ENCODE peak calls at places on chromosomes 1 and 21, in four cellular contexts. Z is progenitor cell of endocrine pancreas; X is stimulated activated CD8-positive, alpha-beta memory T cell treated with anti-CD3 and anti-CD28 coated beads, Interleukin-15, amount 100 ng/mL, for 1 hour; E is pancreas. H is an unnamed sample.

GRCh38 chr1:9448132-9449105 is 90.8 kb upstream of the SLC25A33 start:
- DNase-seq in Z (no peak), X (no peak), E (no peak), H (no peak)

GRCh38 chr1:52633291-52633754 is 355 bp downstream of the SHISAL2A start:
- DNase-seq in Z (peak; percentile 14), X (no peak), E (no peak), H (no peak)

GRCh38 chr1:100377590-100378361 is 25.5 kb downstream of the CDC14A start:
- DNase-seq in Z (no peak), X (no peak), E (no peak), H (no peak)

GRCh38 chr1:226560243-226560642 is 11.7 kb downstream of the STUM start:
- DNase-seq in Z (no peak), X (no peak), E (no peak), H (no peak)

GRCh38 chr1:30778156-30778978 is 20.8 kb upstream of the LAPTM5 start:
- DNase-seq in Z (no peak), X (no peak), E (no peak), H (peak; percentile 94)

GRCh38 chr1:210883821-210884220 is 250.1 kb downstream of the KCNH1 start:
- DNase-seq in Z (no peak), X (no peak), E (no peak), H (peak; percentile 90)

GRCh38 chr1:114854693-114855320 is at the start of gene SYCP1:
- DNase-seq in Z (no peak), X (no peak), E (no peak), H (no peak)

GRCh38 chr1:119448112-119448511 is 33.2 kb downstream of the HSD3B2 start:
- DNase-seq in Z (no peak), X (no peak), E (no peak), H (peak; percentile 7)

GRCh38 chr1:94119796-94120590 is 955 bp downstream of the ABCA4 start:
- DNase-seq in Z (no peak), X (no peak), E (no peak), H (no peak)

GRCh38 chr1:62058951-62059350 is 135.7 kb upstream of the L1TD1 start:
- DNase-seq in Z (no peak), X (no peak), E (no peak), H (no peak)

GRCh38 chr1:65002508-65003315 is 36.4 kb upstream of the JAK1 start:
- DNase-seq in Z (peak; percentile 54), X (peak; percentile 38), E (peak; percentile 81), H (peak; percentile 63)

GRCh38 chr1:116488052-116488451 is 82.8 kb downstream of the CD58 start:
- DNase-seq in Z (no peak), X (no peak), E (no peak), H (peak; percentile 88)

GRCh38 chr1:211036701-211037494 is 97.0 kb downstream of the KCNH1 start:
- DNase-seq in Z (no peak), X (no peak), E (no peak), H (peak; percentile 99)

GRCh38 chr1:95080446-95080845 is 7.7 kb upstream of the ALG14 start:
- DNase-seq in Z (no peak), X (no peak), E (no peak), H (no peak)

GRCh38 chr1:85321237-85321964 is 45.0 kb upstream of the BCL10 start:
- DNase-seq in Z (no peak), X (no peak), E (no peak), H (peak; percentile 97)

GRCh38 chr1:45906883-45907282 is 103.5 kb downstream of the MAST2 start:
- DNase-seq in Z (no peak), X (no peak), E (no peak), H (no peak)

GRCh38 chr21:42303443-42303842 is 11.8 kb downstream of the TFF3 start:
- DNase-seq in Z (no peak), X (no peak), E (no peak), H (no peak)

GRCh38 chr1:167122568-167122967 is 28.7 kb downstream of the STYXL2 start:
- DNase-seq in Z (no peak), X (no peak), E (no peak), H (no peak)

GRCh38 chr1:167297222-167298214 is 76.8 kb downstream of the POU2F1 start:
- DNase-seq in Z (no peak), X (no peak), E (peak; percentile 52), H (no peak)

GRCh38 chr1:64686828-64687724 is 57.8 kb upstream of the RAVER2 start:
- DNase-seq in Z (no peak), X (no peak), E (no peak), H (peak; percentile 49)

GRCh38 chr21:41847066-41847804 is 31.9 kb downstream of the PRDM15 start:
- DNase-seq in Z (no peak), X (no peak), E (no peak), H (no peak)

GRCh38 chr21:29394051-29394450 is 95.3 kb downstream of the BACH1 start:
- DNase-seq in Z (no peak), X (no peak), E (no peak), H (no peak)

GRCh38 chr1:187275985-187276580 is 447.3 kb downstream of the PLA2G4A start:
- DNase-seq in Z (no peak), X (no peak), E (no peak), H (no peak)

GRCh38 chr21:45248893-45249381 is 38.8 kb downstream of the POFUT2 start:
- DNase-seq in Z (no peak), X (no peak), E (no peak), H (peak; percentile 75)

H was measured in M059J.